ENCODE peak calls at places on chromosome 6, in eight cellular contexts. M is nephron progenitor cell; L is stimulated activated CD4-positive, alpha-beta T cell treated with anti-CD3 and anti-CD28 coated beads, Interleukin-1b, Interleukin-23, amount 100 ng/mL, for 4 hours; X is naive thymus-derived CD4-positive, alpha-beta T cell; E is non-pigmented ciliary epithelial cell; V is effector memory CD4-positive, alpha-beta T cell; F is neural progenitor cell; P is IMR-90. R is an unnamed sample.

GRCh38 chr6:33329058-33329457 is 11.5 kb upstream of the ZBTB22 start:
- DNase-seq in X (no peak), V (no peak), F (no peak), L (no peak), P (no peak), E (no peak), M (no peak), R (no peak)

GRCh38 chr6:168597471-168597875 is 156.5 kb downstream of the SMOC2 start:
- DNase-seq in X (no peak), E (no peak), L (no peak), V (no peak), M (no peak), P (no peak), F (no peak), R (no peak)

GRCh38 chr6:166201878-166202277 is 34.2 kb upstream of the TBXT start:
- DNase-seq in F (no peak), X (no peak), V (no peak), P (no peak), L (no peak), E (no peak), M (no peak), R (no peak)

GRCh38 chr6:1481326-1481725 is 92.0 kb downstream of the FOXF2 start:
- DNase-seq in L (no peak), X (no peak), E (peak), V (no peak), F (no peak), M (no peak), P (peak), R (no peak)

GRCh38 chr6:169046483-169047192 is 207.0 kb downstream of the THBS2 start:
- DNase-seq in M (no peak), L (no peak), V (no peak), F (no peak), X (no peak), P (peak), E (no peak), R (no peak)

GRCh38 chr6:42551202-42551601 is 12.6 kb upstream of the UBR2 start:
- DNase-seq in F (no peak), M (no peak), L (no peak), X (no peak), P (peak), E (no peak), V (no peak), R (no peak)

GRCh38 chr6:42210551-42210950 is 7.1 kb downstream of the MRPS10 start:
- DNase-seq in E (no peak), L (no peak), M (no peak), F (no peak), V (no peak), P (no peak), X (no peak), R (no peak)

GRCh38 chr6:125871365-125871764 is 80.6 kb downstream of the NCOA7 start:
- DNase-seq in M (no peak), V (no peak), E (no peak), L (no peak), X (no peak), F (no peak), P (peak), R (no peak)

GRCh38 chr6:29958046-29958445 is 15.7 kb downstream of the HLA-A start:
- DNase-seq in L (no peak), E (no peak), F (no peak), X (no peak), V (no peak), P (no peak), M (no peak), R (no peak)

GRCh38 chr6:143119260-143119659 is 58.6 kb downstream of the AIG1 start:
- DNase-seq in V (no peak), M (no peak), E (no peak), L (no peak), P (no peak), F (no peak), X (no peak), R (no peak)

GRCh38 chr6:43172127-43173007 is 1.3 kb downstream of the SRF start:
- DNase-seq in M (peak), E (no peak), F (peak), V (peak), X (peak), P (peak), L (peak), R (peak)

GRCh38 chr6:125952764-125953501 is 3.6 kb upstream of the HINT3 start:
- DNase-seq in F (peak), X (no peak), P (peak), E (no peak), L (no peak), M (peak), V (no peak), R (no peak)

GRCh38 chr6:111096246-111096645 is 8.9 kb downstream of the SLC16A10 start:
- DNase-seq in F (no peak), L (no peak), P (no peak), E (no peak), M (no peak), X (peak), V (peak), R (no peak)

GRCh38 chr6:80642452-80642851 is 536.0 kb downstream of the BCKDHB start:
- DNase-seq in M (no peak), E (no peak), P (peak), X (no peak), L (no peak), V (no peak), F (no peak), R (no peak)

GRCh38 chr6:20868397-20869185 is 334.3 kb downstream of the CDKAL1 start:
- DNase-seq in F (peak), X (no peak), M (no peak), L (no peak), P (no peak), E (no peak), V (no peak), R (peak)

GRCh38 chr6:152295346-152295745 is 341.8 kb downstream of the SYNE1 start:
- DNase-seq in L (no peak), F (no peak), X (no peak), M (no peak), P (peak), V (no peak), E (peak), R (no peak)

GRCh38 chr6:3455121-3455489 is 1.7 kb downstream of the SLC22A23 start:
- DNase-seq in X (peak), F (no peak), E (no peak), P (no peak), V (peak), M (no peak), L (peak), R (no peak)

GRCh38 chr6:94074764-94075163 is 655.4 kb upstream of the EPHA7 start:
- DNase-seq in F (no peak), X (no peak), M (no peak), P (no peak), L (no peak), V (no peak), E (no peak), R (no peak)

GRCh38 chr6:47144306-47144705 is 102.2 kb upstream of the ADGRF1 start:
- DNase-seq in E (no peak), F (no peak), M (no peak), V (no peak), X (no peak), P (peak), L (no peak), R (no peak)

GRCh38 chr6:90179190-90180169 is 117.2 kb downstream of the BACH2 start:
- DNase-seq in X (no peak), M (no peak), V (no peak), P (no peak), E (no peak), L (no peak), F (peak), R (no peak)

GRCh38 chr6:109296305-109296915 is 85.9 kb downstream of the CD164 start:
- DNase-seq in V (no peak), P (no peak), L (no peak), E (no peak), X (no peak), M (no peak), F (no peak), R (no peak)

GRCh38 chr6:112560651-112561050 is 213.5 kb downstream of the RFPL4B start:
- DNase-seq in F (peak), L (no peak), E (no peak), V (no peak), X (no peak), M (no peak), P (no peak), R (no peak)

GRCh38 chr6:81253821-81254220 is 498.7 kb downstream of the TENT5A start:
- DNase-seq in F (no peak), L (no peak), P (no peak), M (no peak), X (no peak), V (no peak), E (no peak), R (no peak)

GRCh38 chr6:159838020-159838744 is 38.1 kb downstream of the PNLDC1 start:
- DNase-seq in F (no peak), L (no peak), P (no peak), V (no peak), M (no peak), X (no peak), E (no peak), R (no peak)

GRCh38 chr6:6915219-6915618 is 192.5 kb upstream of the RREB1 start:
- DNase-seq in P (no peak), X (no peak), L (no peak), E (no peak), F (no peak), M (no peak), V (no peak), R (no peak)

GRCh38 chr6:83359638-83360037 is 71.2 kb downstream of the ME1 start:
- DNase-seq in P (no peak), F (no peak), M (no peak), X (no peak), L (no peak), V (no peak), E (no peak), R (no peak)

GRCh38 chr6:149289966-149290365 is 27.5 kb upstream of the TAB2 start:
- DNase-seq in F (no peak), X (no peak), P (no peak), M (no peak), E (no peak), L (no peak), V (no peak), R (no peak)

GRCh38 chr6:143940011-143940597 is 68.0 kb downstream of the PLAGL1 start:
- DNase-seq in F (peak), X (peak), P (peak), E (no peak), L (peak), M (peak), V (peak), R (no peak)

GRCh38 chr6:112237644-112238043 is 16.7 kb downstream of the LAMA4 start:
- DNase-seq in L (no peak), F (no peak), X (no peak), M (no peak), E (no peak), V (no peak), P (peak), R (no peak)

GRCh38 chr6:12578751-12579150 is 137.8 kb upstream of the PHACTR1 start:
- DNase-seq in P (peak), V (no peak), L (no peak), M (no peak), E (no peak), F (no peak), X (no peak), R (no peak)

GRCh38 chr6:168949876-168950499 is 303.7 kb downstream of the THBS2 start:
- DNase-seq in V (no peak), M (no peak), P (peak), E (no peak), L (no peak), F (no peak), X (no peak), R (no peak)

GRCh38 chr6:12024715-12025434 is 12.8 kb downstream of the HIVEP1 start:
- DNase-seq in P (peak), V (no peak), M (no peak), X (no peak), F (no peak), L (no peak), E (no peak), R (no peak)

GRCh38 chr6:77040566-77041195 is 422.6 kb downstream of the HTR1B start:
- DNase-seq in P (peak), L (no peak), F (no peak), E (no peak), M (no peak), V (no peak), X (no peak), R (no peak)

GRCh38 chr6:10720229-10720959 is 2.5 kb upstream of the TMEM14C start:
- DNase-seq in F (no peak), V (peak), E (no peak), X (peak), M (no peak), L (peak), P (peak), R (peak)

GRCh38 chr6:75493400-75494064 is at the start of gene FILIP1:
- DNase-seq in V (no peak), L (no peak), F (peak), E (no peak), P (peak), X (no peak), M (peak), R (peak)

R was measured in retina.